ENCODE peak calls at places on chromosomes 2 and 18, in five cellular contexts. S, X, P, E and F are unnamed samples.

GRCh38 chr2:173997269-173997668 is 32.1 kb upstream of the SP3 start:
- DNase-seq in S (no peak), X (no peak), P (no peak), E (peak; percentile 63), F (no peak)

GRCh38 chr2:160292225-160292624 is 92.2 kb upstream of the ITGB6 start:
- DNase-seq in S (no peak), X (peak; percentile 15), P (no peak), E (no peak), F (no peak)

GRCh38 chr2:145777297-145777696 is 1257.4 kb upstream of the ZEB2 start:
- DNase-seq in S (no peak), X (peak; percentile 88), P (no peak), E (no peak), F (no peak)

GRCh38 chr2:24711881-24712280 is 81.3 kb downstream of the PTRHD1 start:
- DNase-seq in S (no peak), X (no peak), P (no peak), E (no peak), F (no peak)

GRCh38 chr2:29024882-29025430 is 43.9 kb downstream of the TOGARAM2 start:
- DNase-seq in S (no peak), X (no peak), P (no peak), E (no peak), F (no peak)

GRCh38 chr18:24446953-24447537 is 13.4 kb upstream of the HRH4 start:
- DNase-seq in S (no peak), X (no peak), P (no peak), E (no peak), F (no peak)

GRCh38 chr2:21467910-21468309 is 344.1 kb downstream of the TDRD15 start:
- DNase-seq in S (no peak), X (no peak), P (no peak), E (peak; percentile 4), F (no peak)

GRCh38 chr2:19111297-19111696 is 247.1 kb downstream of the OSR1 start:
- DNase-seq in S (no peak), X (no peak), P (no peak), E (no peak), F (no peak)

GRCh38 chr2:44389895-44390294 is 28.1 kb downstream of the CAMKMT start:
- DNase-seq in S (no peak), X (no peak), P (no peak), E (no peak), F (no peak)

GRCh38 chr2:73979021-73979420 is 5.7 kb upstream of the TET3 start:
- DNase-seq in S (no peak), X (no peak), P (no peak), E (no peak), F (no peak)

GRCh38 chr2:2696341-2697132 is 365.5 kb upstream of the MYT1L start:
- DNase-seq in S (no peak), X (no peak), P (no peak), E (no peak), F (no peak)

GRCh38 chr18:48408111-48408726 is 964 bp downstream of the ZBTB7C start:
- DNase-seq in S (no peak), X (no peak), P (no peak), E (no peak), F (peak; percentile 37)

GRCh38 chr2:60260646-60261296 is 292.7 kb downstream of the BCL11A start:
- DNase-seq in S (no peak), X (no peak), P (no peak), E (no peak), F (no peak)

GRCh38 chr2:18299423-18300212 is 260.8 kb downstream of the RDH14 start:
- DNase-seq in S (no peak), X (peak; percentile 71), P (no peak), E (no peak), F (no peak)

GRCh38 chr18:22503803-22504202 is 86.1 kb upstream of the CTAGE1 start:
- DNase-seq in S (no peak), X (no peak), P (no peak), E (no peak), F (no peak)

GRCh38 chr2:217055624-217056023 is 195.8 kb upstream of the TNP1 start:
- DNase-seq in S (no peak), X (no peak), P (no peak), E (no peak), F (no peak)

GRCh38 chr18:10049721-10050120 is 135.9 kb downstream of the VAPA start:
- DNase-seq in S (no peak), X (no peak), P (no peak), E (no peak), F (no peak)

GRCh38 chr2:109615637-109616144 is 1.5 kb downstream of the SOWAHC start:
- DNase-seq in S (no peak), X (peak; percentile 73), P (no peak), E (no peak), F (no peak)

GRCh38 chr18:71304856-71305255 is 1016.0 kb downstream of the SOCS6 start:
- DNase-seq in S (no peak), X (no peak), P (no peak), E (no peak), F (no peak)

GRCh38 chr2:63058742-63059433 is 8.3 kb downstream of the OTX1 start:
- DNase-seq in S (no peak), X (no peak), P (no peak), E (no peak), F (peak; percentile 68)

GRCh38 chr2:63058149-63058741 is 7.6 kb downstream of the OTX1 start:
- DNase-seq in S (no peak), X (no peak), P (no peak), E (no peak), F (peak; percentile 47)

GRCh38 chr2:63057249-63058148 is 6.9 kb downstream of the OTX1 start:
- DNase-seq in S (no peak), X (no peak), P (no peak), E (no peak), F (peak; percentile 27)

GRCh38 chr2:63060079-63060482 is 9.5 kb downstream of the OTX1 start:
- DNase-seq in S (no peak), X (no peak), P (no peak), E (no peak), F (no peak)

GRCh38 chr2:63059434-63060078 is 8.9 kb downstream of the OTX1 start:
- DNase-seq in S (no peak), X (no peak), P (no peak), E (no peak), F (peak; percentile 50)
- TF ChIP-seq FOXM1 in S (no peak), X (no peak), P (no peak), E (no peak), F (no peak)

GRCh38 chr2:8004250-8004681 is 677.6 kb upstream of the ID2 start:
- DNase-seq in S (no peak), X (no peak), P (peak; percentile 82), E (no peak), F (peak; percentile 81)

GRCh38 chr2:8000861-8001260 is 681.0 kb upstream of the ID2 start:
- DNase-seq in S (no peak), X (no peak), P (no peak), E (no peak), F (no peak)

GRCh38 chr2:8003462-8004075 is 678.3 kb upstream of the ID2 start:
- DNase-seq in S (no peak), X (no peak), P (peak; percentile 17), E (no peak), F (peak; percentile 93)

GRCh38 chr2:7999683-8000476 is 682.0 kb upstream of the ID2 start:
- DNase-seq in S (no peak), X (peak; percentile 27), P (no peak), E (no peak), F (no peak)

DNA sequence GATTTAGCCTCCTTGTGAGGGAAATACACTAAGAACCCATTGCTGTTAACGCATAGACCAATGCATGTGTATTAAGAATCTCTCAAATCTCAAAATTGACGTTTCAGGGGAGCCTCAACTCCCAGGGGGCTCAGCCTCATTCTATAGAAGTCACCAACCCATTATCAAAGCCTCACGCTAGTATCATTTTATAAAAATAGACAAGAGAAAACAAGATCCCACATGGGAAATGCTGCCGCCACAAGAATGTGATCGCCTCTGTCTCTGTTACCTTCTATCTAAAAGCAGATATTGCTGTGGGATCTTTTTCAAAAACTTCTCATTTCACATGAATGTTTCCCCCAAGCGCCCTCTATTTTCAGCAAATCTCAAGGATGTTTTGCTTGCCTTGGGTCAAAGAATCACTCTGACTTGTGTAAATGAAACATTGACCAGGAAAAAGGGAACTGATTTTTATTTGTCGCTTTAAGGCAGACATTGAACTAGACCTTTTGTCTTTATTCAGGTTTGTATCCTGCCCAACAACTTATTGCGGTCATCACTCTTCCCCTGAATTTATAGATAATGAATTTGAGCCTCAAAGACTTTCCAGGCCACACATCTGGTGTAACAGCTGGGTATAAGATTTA is 679.0 kb upstream of the ID2 start:
- DNase-seq in S (no peak), X (no peak), P (no peak), E (peak; percentile 80), F (no peak)
- TF ChIP-seq FOXM1 in S (no peak), X (no peak), P (no peak), E (no peak), F (no peak)

GRCh38 chr18:76821356-76821874 is 942 bp upstream of the ZNF236 start:
- DNase-seq in S (no peak), X (no peak), P (no peak), E (no peak), F (no peak)

GRCh38 chr18:76823574-76823973 is 1.2 kb downstream of the ZNF236 start:
- DNase-seq in S (no peak), X (no peak), P (peak; percentile 37), E (no peak), F (peak; percentile 44)

GRCh38 chr18:76823166-76823539 is 796 bp downstream of the ZNF236 start:
- DNase-seq in S (no peak), X (no peak), P (no peak), E (no peak), F (no peak)

GRCh38 chr18:76821875-76822509 is 365 bp upstream of the ZNF236 start:
- DNase-seq in S (peak; percentile 56), X (no peak), P (peak; percentile 85), E (no peak), F (peak; percentile 95)

DNA sequence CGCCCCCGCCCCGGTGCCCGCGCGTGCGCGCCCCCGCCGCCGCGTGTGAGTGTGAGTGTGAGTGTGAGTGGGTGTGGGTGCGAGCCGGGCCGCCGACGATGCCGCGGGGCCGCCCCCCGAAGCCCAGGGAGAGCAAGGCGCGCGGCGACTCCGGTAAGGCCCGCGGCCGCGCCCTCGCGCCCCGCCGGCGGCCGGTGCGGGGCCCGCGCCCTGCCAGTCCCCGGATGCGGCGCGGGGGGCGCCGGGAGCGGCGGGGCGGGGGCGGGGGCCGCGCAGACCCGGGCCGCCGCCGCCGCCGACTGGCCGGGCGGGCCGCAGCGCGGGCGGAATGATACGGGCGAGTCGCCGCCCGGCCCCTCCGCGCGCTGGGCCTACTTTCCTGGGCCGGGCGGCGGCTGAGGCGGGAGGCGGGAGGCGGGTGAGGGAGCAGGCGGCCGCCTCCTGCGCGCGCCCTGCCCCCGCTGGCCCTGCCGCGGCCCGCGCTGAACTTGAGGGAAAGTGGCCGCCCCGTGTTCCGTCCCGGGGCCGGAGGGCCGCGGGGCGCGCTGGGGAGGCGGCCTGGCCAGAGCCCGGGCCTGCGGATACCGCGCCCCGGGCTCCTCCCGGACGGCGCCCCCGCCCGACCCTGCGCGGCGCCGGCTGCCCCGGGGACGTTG is at the start of gene ZNF236:
- DNase-seq in S (peak; percentile 55), X (peak; percentile 35), P (peak; percentile 77), E (no peak), F (peak; percentile 96)
- TF ChIP-seq FOXM1 in S (no peak), X (no peak), P (no peak), E (no peak), F (no peak)

DNA sequence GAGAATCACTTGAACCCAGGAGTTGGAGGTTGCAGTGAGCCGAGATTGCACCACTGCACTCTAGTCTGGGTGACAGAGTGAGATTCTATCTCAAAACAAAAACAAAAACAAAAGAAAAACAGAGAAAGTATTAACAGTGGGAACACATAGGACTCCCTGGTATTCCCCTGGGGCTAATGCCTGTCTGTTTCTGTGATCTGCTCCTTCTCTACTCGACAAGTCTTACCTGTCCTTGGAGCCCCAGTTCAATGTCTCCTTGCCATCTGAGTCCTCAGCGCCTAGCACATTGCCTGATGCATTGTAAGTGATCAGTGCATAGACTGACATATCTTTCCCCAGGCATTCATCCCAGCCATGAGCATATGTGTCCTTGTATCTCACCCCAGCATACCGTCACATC is 85.8 kb downstream of the ASAP2 start:
- DNase-seq in S (no peak), X (no peak), P (no peak), E (no peak), F (no peak)
- TF ChIP-seq FOXM1 in S (no peak), X (no peak), P (no peak), E (no peak), F (no peak)